ENCODE peak calls at places on chromosomes 13 and 19, in six cellular contexts. C, T, L, H, Z and K are unnamed samples.

GRCh38 chr13:23449386-23450162 is 16.1 kb upstream of the SACS start:
- DNase-seq in C (no peak), T (no peak), L (no peak), H (no peak), Z (no peak), K (no peak)

GRCh38 chr19:41928221-41928683 is at the start of gene ERFL:
- DNase-seq in C (no peak), T (no peak), L (no peak), H (no peak), Z (no peak), K (no peak)

GRCh38 chr19:6825076-6825774 is 52.7 kb downstream of the VAV1 start:
- DNase-seq in C (no peak), T (no peak), L (no peak), H (no peak), Z (no peak), K (no peak)

GRCh38 chr19:1450735-1451669 is 1.1 kb downstream of the APC2 start:
- DNase-seq in C (peak), T (no peak), L (no peak), H (no peak), Z (no peak), K (no peak)

GRCh38 chr19:403221-404036 is 5.5 kb downstream of the C2CD4C start:
- DNase-seq in C (no peak), T (no peak), L (no peak), H (no peak), Z (no peak), K (no peak)

GRCh38 chr19:45040059-45040767 is 1.4 kb downstream of the CLASRP start:
- DNase-seq in C (peak), T (no peak), L (no peak), H (no peak), Z (no peak), K (no peak)

GRCh38 chr13:40161008-40161694 is 505.3 kb downstream of the FOXO1 start:
- DNase-seq in C (no peak), T (no peak), L (no peak), H (no peak), Z (no peak), K (peak)

GRCh38 chr19:55705972-55706371 is 30.9 kb downstream of the EPN1 start:
- DNase-seq in C (no peak), T (no peak), L (no peak), H (no peak), Z (no peak), K (no peak)

GRCh38 chr19:46898731-46899130 is 37.9 kb downstream of the ARHGAP35 start:
- DNase-seq in C (peak), T (peak), L (no peak), H (no peak), Z (no peak), K (peak)

GRCh38 chr19:21314676-21315075 is 14.5 kb downstream of the ZNF708 start:
- DNase-seq in C (peak), T (no peak), L (no peak), H (no peak), Z (no peak), K (peak)

GRCh38 chr13:24187185-24187584 is 26.7 kb downstream of the SPATA13 start:
- DNase-seq in C (no peak), T (no peak), L (no peak), H (no peak), Z (no peak), K (no peak)

GRCh38 chr13:35472308-35473008 is 4.0 kb downstream of the MAB21L1 start:
- DNase-seq in C (no peak), T (peak), L (no peak), H (no peak), Z (no peak), K (no peak)

GRCh38 chr19:5718032-5718578 is 1.8 kb downstream of the LONP1 start:
- DNase-seq in C (no peak), T (peak), L (no peak), H (no peak), Z (no peak), K (no peak)

GRCh38 chr13:23020246-23020843 is 160.4 kb upstream of the SGCG start:
- DNase-seq in C (peak), T (peak), L (peak), H (no peak), Z (no peak), K (peak)

GRCh38 chr19:41426116-41426841 is 895 bp downstream of the B3GNT8 start:
- DNase-seq in C (no peak), T (no peak), L (no peak), H (no peak), Z (no peak), K (no peak)

GRCh38 chr13:37481858-37482227 is 116.7 kb downstream of the POSTN start:
- DNase-seq in C (no peak), T (no peak), L (no peak), H (no peak), Z (no peak), K (no peak)

GRCh38 chr19:27851002-27851481 is 1361.9 kb downstream of the UQCRFS1 start:
- DNase-seq in C (no peak), T (no peak), L (no peak), H (no peak), Z (no peak), K (no peak)

GRCh38 chr13:102968572-102969228 is 97.5 kb downstream of the SLC10A2 start:
- DNase-seq in C (no peak), T (no peak), L (no peak), H (no peak), Z (no peak), K (no peak)

GRCh38 chr13:89221557-89222158 is 1550.5 kb downstream of the SLITRK5 start:
- DNase-seq in C (no peak), T (no peak), L (no peak), H (no peak), Z (no peak), K (no peak)

GRCh38 chr19:33246729-33247440 is 21.2 kb upstream of the SLC7A10 start:
- DNase-seq in C (no peak), T (no peak), L (no peak), H (no peak), Z (no peak), K (no peak)

GRCh38 chr19:39680593-39680992 is 23.7 kb upstream of the LGALS14 start:
- DNase-seq in C (no peak), T (no peak), L (no peak), H (no peak), Z (no peak), K (no peak)

GRCh38 chr19:47499863-47500830 is 14.7 kb downstream of the NAPA start:
- DNase-seq in C (no peak), T (no peak), L (no peak), H (no peak), Z (no peak), K (no peak)

GRCh38 chr13:30453727-30454126 is 12.0 kb downstream of the HMGB1 start:
- DNase-seq in C (no peak), T (no peak), L (no peak), H (no peak), Z (no peak), K (no peak)

GRCh38 chr19:35177377-35178274 is 23.1 kb downstream of the FXYD5 start:
- DNase-seq in C (no peak), T (no peak), L (no peak), H (no peak), Z (no peak), K (no peak)

GRCh38 chr19:19944583-19944880 is 43.8 kb downstream of the ZNF93 start:
- DNase-seq in C (no peak), T (no peak), L (no peak), H (no peak), Z (no peak), K (no peak)

GRCh38 chr13:33794576-33794975 is 23.4 kb upstream of the RFC3 start:
- DNase-seq in C (peak), T (peak), L (no peak), H (no peak), Z (no peak), K (peak)

GRCh38 chr13:94323746-94324408 is 155.6 kb downstream of the DCT start:
- DNase-seq in C (no peak), T (no peak), L (peak), H (no peak), Z (no peak), K (no peak)

GRCh38 chr13:41599619-41600018 is 142.3 kb downstream of the RGCC start:
- DNase-seq in C (no peak), T (peak), L (no peak), H (no peak), Z (no peak), K (no peak)